ENCODE peak calls at places on chromosomes 6 and 20, in five cellular contexts. E, L, B, R and F are unnamed samples.

GRCh38 chr6:149026530-149026942 is 279.7 kb downstream of the UST start:
- DNase-seq in B (peak), R (no peak), E (peak), L (no peak), F (peak)

GRCh38 chr6:3139090-3139903 is 18.0 kb downstream of the TUBB2A start:
- DNase-seq in B (peak), L (no peak), R (peak), E (peak), F (no peak)

GRCh38 chr6:13742961-13743735 is 31.5 kb upstream of the RANBP9 start:
- DNase-seq in L (no peak), E (no peak), R (no peak), B (no peak), F (no peak)

GRCh38 chr20:62327726-62328495 is 25.1 kb downstream of the ADRM1 start:
- DNase-seq in B (no peak), E (no peak), L (no peak), R (no peak), F (no peak)

GRCh38 chr20:5136096-5136495 is 9.3 kb downstream of the CDS2 start:
- DNase-seq in R (no peak), B (no peak), E (no peak), L (no peak), F (no peak)

GRCh38 chr20:35286899-35287508 is 2.4 kb upstream of the EIF6 start:
- DNase-seq in B (no peak), R (no peak), L (no peak), E (no peak), F (no peak)

GRCh38 chr20:10790013-10790412 is 116.2 kb upstream of the JAG1 start:
- DNase-seq in B (no peak), L (no peak), E (no peak), R (no peak), F (no peak)

GRCh38 chr20:63733579-63734081 is 2.8 kb upstream of the LIME1 start:
- DNase-seq in L (no peak), R (no peak), B (no peak), E (no peak), F (no peak)

GRCh38 chr6:85460154-85460950 is 10.5 kb downstream of the NT5E start:
- DNase-seq in L (no peak), R (no peak), E (peak), B (no peak), F (no peak)

GRCh38 chr6:16436550-16436949 is 198.2 kb downstream of the GMPR start:
- DNase-seq in B (no peak), R (no peak), L (peak), E (no peak), F (no peak)

GRCh38 chr20:35952480-35953410 is 1.6 kb downstream of the SCAND1 start:
- DNase-seq in L (no peak), E (peak), R (no peak), B (peak), F (no peak)

GRCh38 chr6:113082691-113083090 is 735.6 kb downstream of the RFPL4B start:
- DNase-seq in L (no peak), R (no peak), B (peak), E (peak), F (peak)

GRCh38 chr20:5127204-5127858 is 523 bp downstream of the CDS2 start:
- DNase-seq in L (peak), E (peak), R (peak), B (peak), F (no peak)

GRCh38 chr6:26128013-26128771 is 41.0 kb downstream of the HFE start:
- DNase-seq in R (no peak), B (no peak), E (no peak), L (no peak), F (no peak)

GRCh38 chr6:30963641-30964040 is 19.9 kb upstream of the MUC21 start:
- DNase-seq in R (no peak), E (no peak), B (peak), L (no peak), F (peak)

GRCh38 chr6:16769986-16770376 is 8.7 kb upstream of the ATXN1 start:
- DNase-seq in B (peak), E (peak), R (no peak), L (no peak), F (peak)

GRCh38 chr6:33822575-33823395 is 19.0 kb upstream of the MLN start:
- DNase-seq in R (no peak), B (peak), E (peak), L (no peak), F (no peak)

GRCh38 chr6:125598422-125598821 is 151.0 kb upstream of the HEY2 start:
- DNase-seq in L (no peak), B (peak), R (peak), E (peak), F (no peak)

GRCh38 chr6:138291849-138292181 is 73.5 kb upstream of the PBOV1 start:
- DNase-seq in E (no peak), B (no peak), R (no peak), L (no peak), F (no peak)

GRCh38 chr6:64034840-64035656 is 399.4 kb downstream of the PHF3 start:
- DNase-seq in R (no peak), L (no peak), B (no peak), E (peak), F (no peak)

GRCh38 chr6:36968266-36968977 is 13.9 kb downstream of the PI16 start:
- DNase-seq in B (peak), L (no peak), E (peak), R (no peak), F (no peak)

GRCh38 chr20:18666803-18667460 is 79.1 kb downstream of the DTD1 start:
- DNase-seq in R (no peak), L (no peak), B (no peak), E (no peak), F (no peak)

GRCh38 chr20:10060223-10060622 is 25.4 kb downstream of the ANKEF1 start:
- DNase-seq in E (no peak), B (no peak), L (no peak), R (no peak), F (no peak)

GRCh38 chr6:129364037-129364436 is 345.9 kb downstream of the ARHGAP18 start:
- DNase-seq in B (no peak), L (no peak), R (no peak), E (no peak), F (no peak)

GRCh38 chr6:3776881-3777507 is 25.5 kb upstream of the PXDC1 start:
- DNase-seq in R (no peak), E (no peak), B (no peak), L (no peak), F (no peak)

GRCh38 chr6:46329568-46329967 is 158.8 kb upstream of the ENPP5 start:
- DNase-seq in R (no peak), E (peak), L (no peak), B (peak), F (peak)

GRCh38 chr6:161561938-161562337 is 288.1 kb upstream of the AGPAT4 start:
- DNase-seq in L (no peak), E (no peak), R (no peak), B (no peak), F (no peak)

GRCh38 chr6:135334169-135334568 is 153.1 kb downstream of the MYB start:
- DNase-seq in E (peak), R (no peak), B (peak), L (no peak), F (no peak)

GRCh38 chr20:52060794-52061714 is 130.5 kb downstream of the ZFP64 start:
- DNase-seq in B (peak), L (no peak), R (no peak), E (peak), F (no peak)

GRCh38 chr20:62138204-62138543 is 5.0 kb downstream of the PSMA7 start:
- DNase-seq in R (no peak), L (no peak), E (no peak), B (no peak), F (no peak)

GRCh38 chr6:12113190-12113578 is 101.1 kb downstream of the HIVEP1 start:
- DNase-seq in L (no peak), B (peak), R (no peak), E (peak), F (peak)

GRCh38 chr20:2804041-2804828 is 3.8 kb upstream of the CPXM1 start:
- DNase-seq in R (no peak), L (no peak), E (no peak), B (no peak), F (no peak)

GRCh38 chr6:110784610-110784979 is 30.7 kb downstream of the CDK19 start:
- DNase-seq in B (no peak), L (no peak), E (no peak), R (no peak), F (no peak)

GRCh38 chr20:50528804-50529351 is 18.7 kb downstream of the PTPN1 start:
- DNase-seq in R (no peak), L (no peak), E (peak), B (no peak), F (no peak)

GRCh38 chr20:32474967-32475819 is 109.9 kb downstream of the NOL4L start:
- DNase-seq in B (peak), L (no peak), E (peak), R (peak), F (peak)

GRCh38 chr6:106747139-106747538 is 117.8 kb downstream of the QRSL1 start:
- DNase-seq in L (no peak), E (no peak), R (no peak), B (no peak), F (no peak)

GRCh38 chr6:33816911-33817310 is 13.1 kb upstream of the MLN start:
- DNase-seq in E (no peak), R (no peak), L (no peak), B (no peak), F (no peak)

GRCh38 chr6:97812940-97813339 is 529.9 kb upstream of the MMS22L start:
- DNase-seq in B (no peak), R (no peak), L (no peak), E (no peak), F (no peak)
- H3K4me3 ChIP-seq in B (no peak), R (no peak), L (no peak), E (no peak), F (no peak)

DNA sequence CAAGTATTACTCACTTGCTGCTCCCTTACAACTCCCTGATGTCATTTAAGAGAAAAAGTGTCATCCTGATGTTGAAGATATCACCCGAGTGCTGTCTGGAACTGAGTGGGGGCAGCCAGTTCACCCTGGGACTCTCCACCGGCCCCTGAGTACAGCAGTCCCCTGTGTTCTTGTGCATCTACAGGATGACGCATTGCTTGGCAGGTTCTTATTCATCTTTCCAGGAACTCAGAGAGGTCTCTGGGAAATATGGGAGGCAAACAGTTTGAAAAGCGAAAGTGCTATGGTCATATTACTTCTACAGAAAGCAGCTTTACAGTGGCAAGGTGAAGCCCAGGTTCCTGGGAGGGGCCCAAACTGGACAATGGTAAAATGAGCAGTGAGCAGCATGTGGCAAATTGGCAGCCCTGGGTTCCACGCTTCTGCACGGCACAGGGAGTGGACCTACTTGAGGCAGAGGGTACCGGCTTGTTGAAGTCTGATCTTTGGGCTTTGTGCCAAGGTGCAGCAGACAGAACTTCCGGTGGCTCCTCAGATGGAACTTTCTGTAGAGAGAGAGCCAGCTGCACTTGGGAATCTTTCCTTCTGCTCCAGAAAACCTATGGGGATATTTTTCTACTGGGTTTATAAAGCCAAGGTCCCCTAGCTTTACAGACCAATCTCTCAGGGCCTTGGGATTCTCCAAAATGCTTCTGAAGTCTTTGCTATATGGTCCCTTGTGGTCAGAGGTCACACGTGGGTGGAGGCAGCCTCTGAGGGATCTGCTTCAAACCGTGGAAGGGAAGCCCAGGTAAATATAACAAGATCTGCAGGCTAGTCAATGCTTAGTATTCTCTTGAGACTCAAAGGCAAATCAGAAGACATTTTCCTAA is 128.3 kb downstream of the MAP3K7 start:
- DNase-seq in R (no peak), B (no peak), L (no peak), E (peak), F (no peak)
- H3K4me3 ChIP-seq in R (no peak), B (no peak), L (peak), E (no peak), F (no peak)

DNA sequence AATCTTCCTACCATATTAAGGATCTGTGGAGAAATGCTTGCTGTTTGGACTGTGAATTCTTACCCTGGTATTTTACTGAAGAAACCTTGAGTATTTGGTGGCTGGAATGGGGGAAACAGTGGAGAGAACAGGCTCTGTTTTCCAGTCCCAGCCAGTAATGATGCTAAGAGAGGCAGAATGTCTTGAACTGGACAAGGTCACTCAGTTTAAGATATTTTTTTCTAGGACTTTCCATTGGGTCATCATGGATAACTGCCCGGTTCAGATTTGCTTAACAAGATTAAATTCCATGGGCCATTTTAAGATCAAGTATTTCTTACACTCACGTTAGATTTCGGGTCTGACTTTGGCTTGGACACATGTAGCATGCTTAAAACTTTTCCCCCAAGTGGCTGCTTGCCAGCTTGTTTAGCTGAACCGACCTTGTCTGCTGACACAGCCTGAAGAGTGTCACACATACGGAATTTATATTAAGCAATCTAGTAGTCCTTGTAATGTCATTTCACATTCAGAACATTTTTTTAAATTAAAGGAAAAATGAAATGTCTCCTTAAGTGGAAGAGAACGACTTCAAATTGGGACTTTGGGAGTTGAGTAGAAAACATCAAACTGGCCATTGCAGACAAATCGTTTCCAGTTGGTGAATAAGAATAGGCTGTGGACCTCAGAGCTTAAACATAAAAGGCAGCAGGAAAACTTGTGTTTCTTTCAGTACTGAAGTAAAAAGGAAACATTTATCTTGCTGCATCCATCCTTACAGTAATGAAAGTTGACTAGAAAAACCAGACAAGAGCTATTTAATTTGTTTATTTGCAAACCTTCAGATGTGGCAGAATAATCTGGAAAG is 28.9 kb downstream of the ARMC2 start:
- DNase-seq in E (peak), L (no peak), B (peak), R (peak), F (no peak)
- H3K4me3 ChIP-seq in E (no peak), L (no peak), B (no peak), R (no peak), F (no peak)

GRCh38 chr6:160333841-160334240 is 14.3 kb upstream of the SLC22A3 start:
- DNase-seq in R (no peak), B (no peak), E (no peak), L (no peak), F (no peak)

GRCh38 chr6:160336200-160336599 is 12.0 kb upstream of the SLC22A3 start:
- DNase-seq in E (no peak), R (no peak), L (no peak), B (no peak), F (no peak)

GRCh38 chr6:160330621-160331020 is 17.6 kb upstream of the SLC22A3 start:
- DNase-seq in R (no peak), B (no peak), E (no peak), L (no peak), F (no peak)

GRCh38 chr6:160331753-160332152 is 16.4 kb upstream of the SLC22A3 start:
- DNase-seq in B (no peak), L (no peak), R (no peak), E (no peak), F (no peak)

GRCh38 chr6:160333101-160333500 is 15.1 kb upstream of the SLC22A3 start:
- DNase-seq in E (no peak), L (no peak), B (no peak), R (no peak), F (no peak)
- H3K4me3 ChIP-seq in E (no peak), L (no peak), B (no peak), R (no peak), F (no peak)